ENCODE peak calls at places on chromosomes 3 and 15, in six cellular contexts. Z, N, W, F, D and H are unnamed samples.

GRCh38 chr3:147361671-147362420 is 44.5 kb downstream of the ZIC4 start:
- DNase-seq in Z (no peak), N (no peak), W (peak; percentile 5), F (no peak), D (no peak), H (peak; percentile 75)

GRCh38 chr3:10637342-10637741 is 132.0 kb upstream of the ATP2B2 start:
- DNase-seq in Z (no peak), N (no peak), W (no peak), F (no peak), D (no peak), H (no peak)

GRCh38 chr3:1710663-1711062 is 388.0 kb upstream of the CNTN4 start:
- DNase-seq in Z (no peak), N (no peak), W (no peak), F (no peak), D (no peak), H (no peak)

GRCh38 chr3:102089904-102090492 is 240.7 kb downstream of the NFKBIZ start:
- DNase-seq in Z (no peak), N (no peak), W (no peak), F (no peak), D (no peak), H (no peak)

GRCh38 chr3:188749010-188749617 is 422.7 kb upstream of the TPRG1 start:
- DNase-seq in Z (no peak), N (no peak), W (peak; percentile 28), F (no peak), D (no peak), H (no peak)

GRCh38 chr15:71051539-71051938 is 63.7 kb upstream of the THSD4 start:
- DNase-seq in Z (no peak), N (no peak), W (peak; percentile 15), F (peak; percentile 34), D (no peak), H (no peak)

GRCh38 chr15:78715439-78715838 is 74.4 kb upstream of the CHRNB4 start:
- DNase-seq in Z (no peak), N (no peak), W (no peak), F (no peak), D (no peak), H (no peak)

GRCh38 chr3:121998588-121999473 is 23.2 kb downstream of the ILDR1 start:
- DNase-seq in Z (no peak), N (no peak), W (peak; percentile 15), F (no peak), D (no peak), H (peak; percentile 77)

GRCh38 chr3:125051715-125052581 is 3.8 kb downstream of the HEG1 start:
- DNase-seq in Z (peak; percentile 26), N (no peak), W (peak; percentile 40), F (peak; percentile 67), D (peak; percentile 88), H (no peak)

GRCh38 chr15:67897646-67898045 is 57.8 kb upstream of the RNU6-1 start:
- DNase-seq in Z (no peak), N (no peak), W (no peak), F (no peak), D (no peak), H (no peak)

GRCh38 chr3:7144696-7145308 is 283.9 kb downstream of the GRM7 start:
- DNase-seq in Z (no peak), N (no peak), W (peak; percentile 4), F (no peak), D (no peak), H (no peak)

GRCh38 chr3:151567477-151567876 is 106.6 kb upstream of the IGSF10 start:
- DNase-seq in Z (no peak), N (no peak), W (no peak), F (no peak), D (no peak), H (no peak)

GRCh38 chr3:158683216-158683975 is 10.9 kb upstream of the LXN start:
- DNase-seq in Z (no peak), N (no peak), W (no peak), F (no peak), D (no peak), H (no peak)

GRCh38 chr3:176948123-176948522 is 249.2 kb downstream of the TBL1XR1 start:
- DNase-seq in Z (no peak), N (no peak), W (no peak), F (no peak), D (no peak), H (no peak)

GRCh38 chr3:32004111-32004790 is 22.7 kb downstream of the ZNF860 start:
- DNase-seq in Z (no peak), N (no peak), W (no peak), F (no peak), D (no peak), H (no peak)

GRCh38 chr15:63198315-63198714 is 8.9 kb downstream of the RAB8B start:
- DNase-seq in Z (no peak), N (no peak), W (no peak), F (no peak), D (no peak), H (no peak)

GRCh38 chr3:155325263-155325835 is 31.9 kb upstream of the STRIT1 start:
- DNase-seq in Z (no peak), N (no peak), W (peak; percentile 46), F (no peak), D (no peak), H (no peak)

GRCh38 chr15:43196760-43197548 is 11.8 kb downstream of the CCNDBP1 start:
- DNase-seq in Z (no peak), N (no peak), W (no peak), F (no peak), D (no peak), H (no peak)

GRCh38 chr3:53162672-53163458 is 1.9 kb downstream of the PRKCD start:
- DNase-seq in Z (no peak), N (no peak), W (peak; percentile 47), F (no peak), D (no peak), H (no peak)

GRCh38 chr15:66558271-66558670 is 7.5 kb downstream of the LCTL start:
- DNase-seq in Z (no peak), N (no peak), W (no peak), F (no peak), D (no peak), H (no peak)

GRCh38 chr15:97446138-97446537 is 514.4 kb upstream of the ARRDC4 start:
- DNase-seq in Z (no peak), N (no peak), W (no peak), F (no peak), D (no peak), H (no peak)

GRCh38 chr15:68333775-68334470 is 56.4 kb downstream of the FEM1B start:
- DNase-seq in Z (no peak), N (peak; percentile 53), W (peak; percentile 47), F (no peak), D (peak; percentile 80), H (no peak)

GRCh38 chr15:70348581-70349344 is 251.0 kb upstream of the TLE3 start:
- DNase-seq in Z (no peak), N (no peak), W (peak; percentile 69), F (peak; percentile 31), D (peak; percentile 72), H (no peak)

GRCh38 chr3:29850641-29851040 is 569.8 kb downstream of the RBMS3 start:
- DNase-seq in Z (no peak), N (no peak), W (no peak), F (no peak), D (no peak), H (no peak)

GRCh38 chr15:25248583-25249235 is 190.1 kb downstream of the UBE3A start:
- DNase-seq in Z (no peak), N (no peak), W (no peak), F (peak; percentile 1), D (peak; percentile 59), H (peak; percentile 84)

GRCh38 chr15:22979069-22979698 is 984 bp downstream of the CYFIP1 start:
- DNase-seq in Z (no peak), N (peak; percentile 48), W (peak; percentile 66), F (peak; percentile 59), D (peak; percentile 72), H (no peak)
- TF ChIP-seq CTCF in Z (no peak), N (no peak), W (no peak), F (no peak), D (no peak), H (no peak)

GRCh38 chr3:89113344-89113743 is 5.9 kb downstream of the EPHA3 start:
- DNase-seq in Z (no peak), N (no peak), W (no peak), F (no peak), D (no peak), H (no peak)

GRCh38 chr3:89116486-89116885 is 9.1 kb downstream of the EPHA3 start:
- DNase-seq in Z (no peak), N (no peak), W (no peak), F (no peak), D (no peak), H (no peak)

GRCh38 chr3:89113887-89114840 is 6.7 kb downstream of the EPHA3 start:
- DNase-seq in Z (peak; percentile 40), N (peak; percentile 45), W (peak; percentile 63), F (peak; percentile 68), D (peak; percentile 76), H (no peak)

DNA sequence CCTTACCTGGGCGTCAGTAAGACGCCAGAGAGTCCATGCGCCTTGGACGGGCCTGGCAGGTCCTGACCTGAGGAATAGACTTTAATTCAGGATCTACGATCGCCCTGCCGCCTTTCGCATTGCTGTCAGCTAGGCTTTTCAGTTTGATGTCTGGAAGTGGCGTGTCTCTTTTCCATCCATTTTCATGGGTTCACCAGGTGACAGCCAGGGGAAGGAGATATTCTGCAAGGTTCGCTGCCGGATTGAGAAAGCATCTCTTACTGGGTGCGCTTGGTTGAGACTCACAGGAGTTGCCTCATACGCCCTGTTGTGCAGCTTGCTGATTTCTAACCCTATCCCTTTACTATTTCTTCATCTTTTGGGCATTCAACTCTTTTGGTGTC is 7.4 kb downstream of the EPHA3 start:
- DNase-seq in Z (no peak), N (no peak), W (no peak), F (no peak), D (no peak), H (no peak)
- H3K27ac ChIP-seq in Z (peak overlapping the region; percentile 11), N (no peak overlapping the region), W (no peak overlapping the region), F (peak overlapping the region; percentile 64), D (peak overlapping the region; percentile 35), H (peak overlapping the region; percentile 66)

DNA sequence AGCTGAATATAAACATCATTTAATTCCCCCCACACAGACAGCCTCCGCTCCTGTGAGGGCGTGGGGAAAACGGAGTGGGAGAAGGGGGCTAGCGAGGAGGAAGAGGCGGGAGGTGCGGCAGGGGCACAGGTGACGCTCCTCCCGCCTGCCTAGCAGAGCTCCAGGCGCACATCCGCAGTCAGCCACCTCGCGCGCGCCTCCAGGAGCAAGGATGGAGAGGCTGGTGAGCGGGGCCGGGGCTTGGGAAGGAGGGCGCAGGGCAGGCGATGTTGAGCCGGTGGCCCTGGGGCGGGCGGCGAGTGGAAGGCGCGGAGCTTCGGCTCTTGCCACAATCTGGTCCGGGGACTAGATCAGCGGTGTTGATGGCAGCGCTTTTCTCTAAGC is at the start of gene CD200:
- DNase-seq in Z (peak; percentile 32), N (peak; percentile 45), W (peak; percentile 32), F (peak; percentile 44), D (peak; percentile 79), H (no peak)
- TF ChIP-seq POLR2A in Z (peak; percentile 52), N (no peak), W (peak; percentile 24), F (no peak), D (peak; percentile 46), H (no peak)

DNA sequence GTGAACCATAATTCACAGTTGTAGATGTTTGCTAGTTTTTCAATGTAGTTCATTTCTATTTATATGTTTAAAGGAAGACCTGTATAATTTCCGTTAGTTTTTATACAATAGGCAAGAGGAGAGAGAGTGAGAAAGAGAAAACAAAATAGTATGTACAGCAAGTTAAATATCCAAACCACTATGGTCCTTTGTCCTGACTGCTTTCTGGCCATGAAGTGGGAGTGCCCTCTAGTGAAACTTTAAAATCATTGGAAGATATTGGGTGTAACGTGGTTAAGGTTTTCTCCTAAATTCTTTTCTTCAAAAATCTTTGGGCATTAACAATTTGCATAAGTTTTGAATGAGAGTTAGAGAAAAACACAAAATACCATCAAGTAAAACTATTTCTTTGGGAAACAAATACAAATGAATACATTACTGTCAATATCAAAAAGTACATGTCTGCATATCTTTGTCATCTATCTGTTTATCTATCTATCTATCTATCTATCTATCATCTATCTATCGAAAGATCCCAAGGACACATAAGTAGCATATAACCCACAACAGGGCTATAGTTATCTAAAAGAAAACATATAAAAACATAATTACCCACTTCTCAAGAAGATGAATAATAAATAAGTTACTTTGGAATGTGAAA is 534.6 kb upstream of the ATP11B start:
- DNase-seq in Z (no peak), N (no peak), W (no peak), F (no peak), D (no peak), H (no peak)
- TF ChIP-seq CTCF in Z (peak; percentile 32), N (peak; percentile 40), W (peak; percentile 51), F (peak; percentile 65), D (no peak), H (peak; percentile 45)